ENCODE peak calls at places on chromosomes 11 and 22, in four cellular contexts. R is heart left ventricle, H is SK-N-SH, C is sigmoid colon. A is an unnamed sample. For H3K4me1, the result is how much of the 10 kb centered on the place peaks cover.

GRCh38 chr22:23673826-23674690 is 16.8 kb upstream of the RGL4 start:
- DNase-seq in C (peak), H (no peak), R (no peak), A (no peak)

GRCh38 chr11:119709638-119710346 is 19.2 kb downstream of the NECTIN1 start:
- DNase-seq in C (no peak), R (peak), H (peak), A (no peak)

GRCh38 chr22:17407643-17408042 is 38.4 kb downstream of the CECR2 start:
- DNase-seq in C (no peak), H (no peak), R (no peak), A (no peak)

GRCh38 chr11:119087747-119088241 is 3.1 kb downstream of the HMBS start:
- DNase-seq in H (no peak), C (no peak), R (no peak), A (no peak)

GRCh38 chr22:19717691-19718254 is 3.5 kb downstream of the SEPTIN5 start:
- DNase-seq in R (peak), C (peak), H (peak), A (peak)

GRCh38 chr11:1825039-1825740 is 9.6 kb upstream of the SYT8 start:
- DNase-seq in C (no peak), R (no peak), H (no peak), A (peak)

GRCh38 chr22:49845666-49846459 is 7.8 kb upstream of the ZBED4 start:
- DNase-seq in H (no peak), R (no peak), C (no peak), A (no peak)

GRCh38 chr11:12716816-12717215 is 42.6 kb downstream of the TEAD1 start:
- DNase-seq in C (no peak), H (no peak), R (no peak), A (no peak)

GRCh38 chr11:12119502-12119901 is 9.1 kb downstream of the MICAL2 start:
- DNase-seq in R (no peak), C (no peak), H (no peak), A (no peak)

GRCh38 chr22:19106886-19107729 is 15.1 kb downstream of the DGCR2 start:
- DNase-seq in C (no peak), H (no peak), R (no peak), A (no peak)

GRCh38 chr22:50010676-50011446 is 1.7 kb downstream of the IL17REL start:
- DNase-seq in R (no peak), H (no peak), C (peak), A (no peak)

GRCh38 chr11:121318848-121319834 is 26.6 kb downstream of the SC5D start:
- DNase-seq in R (no peak), C (no peak), H (peak), A (no peak)

GRCh38 chr11:69546735-69547370 is 65.4 kb downstream of the LINC01488 start:
- DNase-seq in R (no peak), H (no peak), C (peak), A (no peak)

GRCh38 chr11:125182522-125182921 is 18.0 kb downstream of the PKNOX2 start:
- DNase-seq in R (no peak), H (no peak), C (no peak), A (no peak)

GRCh38 chr11:16782226-16782919 is 43.9 kb downstream of the C11orf58 start:
- DNase-seq in C (peak), R (no peak), H (no peak), A (no peak)

GRCh38 chr22:36643033-36643432 is 60.5 kb downstream of the CACNG2 start:
- DNase-seq in C (no peak), R (no peak), H (no peak), A (no peak)

GRCh38 chr11:59010693-59011092 is 71.4 kb downstream of the GLYATL1 start:
- DNase-seq in C (no peak), R (no peak), H (no peak), A (no peak)

GRCh38 chr11:59012942-59013256 is 73.2 kb upstream of the GLYATL1B start:
- DNase-seq in R (no peak), H (no peak), C (no peak), A (no peak)

GRCh38 chr11:59012106-59012941 is 73.0 kb downstream of the GLYATL1 start:
- DNase-seq in H (no peak), R (no peak), C (no peak), A (no peak)

GRCh38 chr11:59009661-59010060 is 70.4 kb downstream of the GLYATL1 start:
- DNase-seq in R (no peak), C (no peak), H (no peak), A (no peak)

GRCh38 chr11:59011672-59012071 is 72.4 kb downstream of the GLYATL1 start:
- DNase-seq in H (no peak), C (no peak), R (no peak), A (no peak)
- H3K4me1 ChIP-seq in H (under half), C (under half), R (under half), A (under half)

DNA sequence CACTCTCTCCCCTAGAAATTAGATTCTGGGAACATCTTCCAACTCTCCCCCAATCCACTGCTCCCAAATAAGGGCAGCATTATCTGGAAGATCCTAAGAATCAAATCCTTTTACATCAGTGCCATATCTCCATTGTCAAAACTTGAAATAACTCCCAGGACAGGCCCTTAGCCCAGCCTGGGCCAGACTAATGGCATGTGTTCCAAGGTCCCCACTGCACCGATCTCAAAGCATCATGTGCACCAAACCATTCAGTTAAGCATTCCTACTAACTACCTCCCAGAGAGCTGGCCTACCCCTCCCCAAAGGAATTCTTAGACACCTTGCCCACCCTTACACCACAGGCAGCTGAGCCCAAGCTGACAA is 44.2 kb upstream of the POU2AF1 start:
- DNase-seq in R (no peak), H (no peak), C (no peak), A (no peak)
- H3K4me1 ChIP-seq in R (under half), H (under half), C (under half), A (under half)

GRCh38 chr11:3156661-3157311 is 8.3 kb downstream of the OSBPL5 start:
- DNase-seq in R (no peak), C (peak), H (no peak), A (peak)

GRCh38 chr11:3157381-3158130 is 7.6 kb downstream of the OSBPL5 start:
- DNase-seq in H (no peak), R (no peak), C (peak), A (peak)

GRCh38 chr11:3159296-3160190 is 5.6 kb downstream of the OSBPL5 start:
- DNase-seq in C (peak), H (no peak), R (no peak), A (peak)

GRCh38 chr11:3158821-3159220 is 6.3 kb downstream of the OSBPL5 start:
- DNase-seq in R (no peak), C (no peak), H (no peak), A (peak)

GRCh38 chr11:3158131-3158591 is 6.9 kb downstream of the OSBPL5 start:
- DNase-seq in R (no peak), C (peak), H (no peak), A (peak)
- H3K4me1 ChIP-seq in R (half or more), C (half or more), H (under half), A (half or more)

DNA sequence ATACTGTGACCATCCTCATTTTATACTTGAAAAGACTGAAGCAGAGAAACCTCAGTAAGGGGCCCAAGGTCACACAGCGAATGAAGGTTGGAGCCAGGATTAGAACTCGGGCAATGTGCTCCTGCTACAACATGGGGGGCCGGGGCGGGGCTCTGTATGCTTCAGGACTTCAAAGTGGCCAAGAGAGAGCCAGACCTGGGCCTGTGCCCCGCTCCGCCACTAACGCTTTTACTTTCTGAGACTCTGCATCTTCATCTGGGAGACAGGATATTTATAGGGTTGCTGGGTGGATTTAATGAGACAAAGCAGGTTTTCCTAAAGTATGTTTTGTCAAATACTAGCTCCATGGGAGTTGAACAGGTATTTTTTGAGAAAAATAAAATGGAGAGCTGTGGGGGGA is 33.9 kb upstream of the LYVE1 start:
- DNase-seq in C (no peak), R (no peak), H (no peak), A (no peak)
- H3K4me1 ChIP-seq in C (half or more), R (under half), H (under half), A (under half)

GRCh38 chr11:3906166-3906565 is 50.7 kb downstream of the STIM1 start:
- DNase-seq in C (no peak), H (no peak), R (no peak), A (no peak)
- H3K4me1 ChIP-seq in C (under half), H (under half), R (under half), A (under half)

GRCh38 chr11:72720806-72721205 is 31.4 kb downstream of the ARAP1 start:
- DNase-seq in C (no peak), H (no peak), R (no peak), A (no peak)

GRCh38 chr11:72719144-72719543 is 33.1 kb downstream of the ARAP1 start:
- DNase-seq in C (no peak), R (peak), H (no peak), A (peak)

GRCh38 chr11:72718101-72718501 is 34.1 kb downstream of the ARAP1 start:
- DNase-seq in C (no peak), H (no peak), R (no peak), A (no peak)

GRCh38 chr11:72720047-72720446 is 32.2 kb downstream of the ARAP1 start:
- DNase-seq in C (no peak), R (no peak), H (no peak), A (peak)

GRCh38 chr11:72719551-72719950 is 32.7 kb downstream of the ARAP1 start:
- DNase-seq in H (no peak), C (no peak), R (no peak), A (no peak)
- H3K4me1 ChIP-seq in H (under half), C (half or more), R (half or more), A (half or more)

GRCh38 chr11:77089004-77089545 is 13.6 kb upstream of the OMP start:
- DNase-seq in C (peak), H (no peak), R (no peak), A (peak)
- H3K4me1 ChIP-seq in C (under half), H (under half), R (under half), A (under half)

GRCh38 chr11:114181195-114181594 is 115.0 kb upstream of the NNMT start:
- DNase-seq in R (no peak), H (no peak), C (no peak), A (no peak)

GRCh38 chr11:114182471-114182968 is 113.7 kb upstream of the NNMT start:
- DNase-seq in R (no peak), H (no peak), C (no peak), A (no peak)

GRCh38 chr11:114185436-114185835 is 110.8 kb upstream of the NNMT start:
- DNase-seq in C (no peak), R (no peak), H (no peak), A (no peak)

GRCh38 chr11:114181752-114182151 is 114.4 kb upstream of the NNMT start:
- DNase-seq in R (no peak), H (no peak), C (no peak), A (no peak)

GRCh38 chr11:114183041-114183511 is 113.1 kb upstream of the NNMT start:
- DNase-seq in H (no peak), R (no peak), C (peak), A (no peak)
- H3K4me1 ChIP-seq in H (under half), R (half or more), C (half or more), A (half or more)

DNA sequence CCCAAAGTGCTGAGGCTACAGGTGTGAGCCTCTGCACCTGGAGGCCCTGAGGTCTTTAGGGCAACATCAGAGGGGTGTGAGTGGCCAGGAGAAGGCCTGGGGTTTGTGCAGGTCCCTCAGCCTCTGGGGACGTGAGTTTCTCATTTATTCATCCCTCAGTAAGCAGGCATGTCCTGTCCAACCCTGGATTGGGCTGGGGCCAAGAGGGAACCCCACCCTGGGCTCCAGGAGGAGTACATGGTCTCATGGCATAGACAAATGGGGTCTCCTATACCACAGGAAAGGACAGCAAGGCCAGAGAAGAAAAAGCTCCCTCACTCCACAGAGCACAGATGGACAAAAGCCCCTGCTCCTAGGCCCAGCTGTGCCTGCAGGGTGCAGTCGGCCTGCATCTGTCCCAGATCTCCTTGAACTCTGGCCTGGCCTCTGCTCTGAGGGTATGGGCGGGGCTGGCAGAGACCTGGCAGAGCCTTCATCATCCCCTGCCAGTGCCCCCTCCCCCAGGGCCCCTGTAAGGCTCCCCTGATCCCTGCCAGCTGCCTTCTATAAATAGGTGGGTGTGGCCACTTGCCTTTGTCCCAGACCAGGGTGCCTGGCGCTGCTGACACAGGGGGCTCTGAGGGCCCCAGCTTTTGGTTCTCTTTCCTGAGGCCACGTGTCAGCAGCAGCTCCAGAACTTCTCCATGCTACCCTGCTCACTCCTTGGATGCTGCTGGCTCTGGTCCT is 34.6 kb downstream of the A4GALT start:
- DNase-seq in R (peak), C (peak), H (peak), A (peak)
- H3K4me1 ChIP-seq in R (half or more), C (half or more), H (under half), A (half or more)

GRCh38 chr11:123507043-123507442 is 77.0 kb downstream of the GRAMD1B start:
- DNase-seq in C (no peak), H (no peak), R (no peak), A (no peak)
- H3K4me1 ChIP-seq in C (under half), H (under half), R (under half), A (under half)

A was measured in left ventricle myocardium inferior.